ENCODE peak calls at places on chromosomes 4 and X, in five cellular contexts. One of them, this sample, is unnamed. For H3K27me3, the result is how much of the 10 kb centered on the place peaks cover.

GRCh38 chr4:140256335-140256734 is 102.4 kb upstream of the MAML3 start:
- DNase-seq in neural progenitor cell: no peak
- DNase-seq in body of pancreas: no peak
- DNase-seq in right atrium auricular region: no peak
- DNase-seq in ovary: no peak
- DNase-seq in this sample: no peak

GRCh38 chr4:71338846-71339593 is at the start of gene SLC4A4:
- DNase-seq in neural progenitor cell: no peak
- DNase-seq in body of pancreas: no peak
- DNase-seq in right atrium auricular region: no peak
- DNase-seq in ovary: no peak
- DNase-seq in this sample: no peak

GRCh38 chr4:125042031-125042430 is 272.7 kb upstream of the FAT4 start:
- DNase-seq in neural progenitor cell: no peak
- DNase-seq in body of pancreas: no peak
- DNase-seq in right atrium auricular region: no peak
- DNase-seq in ovary: no peak
- DNase-seq in this sample: peak

GRCh38 chrX:147838465-147839131 is 73.1 kb upstream of the FMR1 start:
- DNase-seq in neural progenitor cell: peak
- DNase-seq in body of pancreas: no peak
- DNase-seq in right atrium auricular region: no peak
- DNase-seq in ovary: no peak
- DNase-seq in this sample: no peak

GRCh38 chr4:24683116-24683515 is 98.8 kb upstream of the DHX15 start:
- DNase-seq in neural progenitor cell: no peak
- DNase-seq in body of pancreas: no peak
- DNase-seq in right atrium auricular region: no peak
- DNase-seq in ovary: no peak
- DNase-seq in this sample: no peak

GRCh38 chr4:26354491-26354890 is 33.7 kb downstream of the RBPJ start:
- DNase-seq in neural progenitor cell: no peak
- DNase-seq in body of pancreas: no peak
- DNase-seq in right atrium auricular region: no peak
- DNase-seq in ovary: no peak
- DNase-seq in this sample: no peak

GRCh38 chr4:124178449-124179021 is 534.0 kb downstream of the ANKRD50 start:
- DNase-seq in neural progenitor cell: no peak
- DNase-seq in body of pancreas: no peak
- DNase-seq in right atrium auricular region: no peak
- DNase-seq in ovary: no peak
- DNase-seq in this sample: no peak

GRCh38 chr4:96315815-96316214 is 475.9 kb downstream of the PDHA2 start:
- DNase-seq in neural progenitor cell: peak
- DNase-seq in body of pancreas: no peak
- DNase-seq in right atrium auricular region: no peak
- DNase-seq in ovary: no peak
- DNase-seq in this sample: no peak

GRCh38 chrX:1754077-1754476 is 139.2 kb downstream of the ASMT start:
- DNase-seq in neural progenitor cell: no peak
- DNase-seq in body of pancreas: no peak
- DNase-seq in right atrium auricular region: no peak
- DNase-seq in ovary: no peak
- DNase-seq in this sample: no peak

GRCh38 chr4:54384563-54384962 is 155.5 kb downstream of the PDGFRA start:
- DNase-seq in neural progenitor cell: peak
- DNase-seq in body of pancreas: peak
- DNase-seq in right atrium auricular region: no peak
- DNase-seq in ovary: peak
- DNase-seq in this sample: peak

GRCh38 chr4:56821394-56822263 is at the start of gene SPINK2:
- DNase-seq in neural progenitor cell: peak
- DNase-seq in body of pancreas: peak
- DNase-seq in right atrium auricular region: no peak
- DNase-seq in ovary: no peak
- DNase-seq in this sample: peak

GRCh38 chr4:154164931-154165839 is 326.4 kb downstream of the DCHS2 start:
- DNase-seq in neural progenitor cell: no peak
- DNase-seq in body of pancreas: no peak
- DNase-seq in right atrium auricular region: peak
- DNase-seq in ovary: no peak
- DNase-seq in this sample: no peak

GRCh38 chr4:180057198-180057821 is 2185.9 kb upstream of the TENM3 start:
- DNase-seq in neural progenitor cell: peak
- DNase-seq in body of pancreas: no peak
- DNase-seq in right atrium auricular region: no peak
- DNase-seq in ovary: no peak
- DNase-seq in this sample: peak

GRCh38 chrX:87167841-87168240 is 349.8 kb upstream of the KLHL4 start:
- DNase-seq in neural progenitor cell: no peak
- DNase-seq in body of pancreas: no peak
- DNase-seq in right atrium auricular region: no peak
- DNase-seq in ovary: no peak
- DNase-seq in this sample: no peak

GRCh38 chr4:139921551-139922184 is 232.3 kb downstream of the MAML3 start:
- DNase-seq in neural progenitor cell: peak
- DNase-seq in body of pancreas: peak
- DNase-seq in right atrium auricular region: no peak
- DNase-seq in ovary: no peak
- DNase-seq in this sample: peak

DNA sequence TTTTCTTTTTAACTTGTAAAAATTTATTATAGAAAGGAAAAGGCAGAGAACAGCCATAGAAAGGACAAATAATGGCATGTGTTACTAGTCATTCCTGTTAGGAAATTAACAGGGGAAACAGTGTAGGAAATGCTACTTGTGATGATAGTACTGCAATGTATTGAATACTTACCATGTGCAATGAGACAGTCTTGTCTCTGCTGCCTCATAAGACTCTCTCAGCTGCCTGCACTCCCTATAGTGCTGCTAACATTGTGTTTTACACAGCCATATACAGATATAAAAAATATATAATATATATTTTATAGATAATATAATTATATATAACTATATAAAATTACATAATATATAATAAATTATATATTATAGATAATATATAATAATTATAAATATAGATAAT is 62.2 kb upstream of the SHOX start:
- DNase-seq in neural progenitor cell: no peak
- DNase-seq in body of pancreas: no peak
- DNase-seq in right atrium auricular region: no peak
- DNase-seq in ovary: no peak
- DNase-seq in this sample: no peak
- TF ChIP-seq CTCF in neural progenitor cell: no peak
- TF ChIP-seq CTCF in body of pancreas: no peak
- TF ChIP-seq CTCF in right atrium auricular region: no peak
- TF ChIP-seq CTCF in ovary: no peak
- TF ChIP-seq CTCF in this sample: no peak

GRCh38 chr4:5955201-5955821 is 62.4 kb upstream of the CRMP1 start:
- DNase-seq in neural progenitor cell: peak
- DNase-seq in body of pancreas: peak
- DNase-seq in right atrium auricular region: no peak
- DNase-seq in ovary: no peak
- DNase-seq in this sample: peak
- H3K27me3 ChIP-seq in neural progenitor cell: under half
- H3K27me3 ChIP-seq in body of pancreas: under half
- H3K27me3 ChIP-seq in right atrium auricular region: under half
- H3K27me3 ChIP-seq in ovary: under half
- H3K27me3 ChIP-seq in this sample: under half

GRCh38 chrX:150049647-150050046 is 111.4 kb upstream of the EOLA2 start:
- DNase-seq in neural progenitor cell: no peak
- DNase-seq in body of pancreas: no peak
- DNase-seq in right atrium auricular region: no peak
- DNase-seq in ovary: no peak
- DNase-seq in this sample: no peak

GRCh38 chrX:150052226-150052625 is 113.9 kb upstream of the EOLA2 start:
- DNase-seq in neural progenitor cell: no peak
- DNase-seq in body of pancreas: no peak
- DNase-seq in right atrium auricular region: no peak
- DNase-seq in ovary: no peak
- DNase-seq in this sample: no peak

GRCh38 chrX:150051096-150051495 is 112.8 kb upstream of the EOLA2 start:
- DNase-seq in neural progenitor cell: no peak
- DNase-seq in body of pancreas: no peak
- DNase-seq in right atrium auricular region: no peak
- DNase-seq in ovary: no peak
- DNase-seq in this sample: no peak

GRCh38 chrX:150047818-150048217 is 109.5 kb upstream of the EOLA2 start:
- DNase-seq in neural progenitor cell: no peak
- DNase-seq in body of pancreas: no peak
- DNase-seq in right atrium auricular region: no peak
- DNase-seq in ovary: no peak
- DNase-seq in this sample: no peak

DNA sequence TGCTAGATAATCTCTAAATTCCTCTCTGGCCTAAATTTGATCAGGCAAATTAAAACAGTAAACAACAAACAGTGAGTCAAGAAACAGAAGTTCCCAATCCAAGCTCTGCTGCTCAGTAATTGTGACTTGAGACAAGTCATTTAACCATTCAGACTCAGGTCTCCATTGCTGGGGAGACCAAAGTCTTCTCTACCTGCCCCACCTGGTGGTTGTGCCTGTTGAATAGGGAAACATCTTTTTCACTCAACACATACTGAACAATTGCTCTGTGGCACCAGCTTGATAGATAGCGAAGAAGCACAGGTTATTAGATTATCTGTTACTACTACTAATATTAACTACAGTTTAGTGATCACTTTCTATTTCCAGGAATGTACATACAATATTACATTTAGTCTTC is 112.1 kb upstream of the EOLA2 start:
- DNase-seq in neural progenitor cell: no peak
- DNase-seq in body of pancreas: no peak
- DNase-seq in right atrium auricular region: no peak
- DNase-seq in ovary: no peak
- DNase-seq in this sample: peak
- TF ChIP-seq CTCF in neural progenitor cell: no peak
- TF ChIP-seq CTCF in body of pancreas: no peak
- TF ChIP-seq CTCF in right atrium auricular region: no peak
- TF ChIP-seq CTCF in ovary: no peak
- TF ChIP-seq CTCF in this sample: no peak

DNA sequence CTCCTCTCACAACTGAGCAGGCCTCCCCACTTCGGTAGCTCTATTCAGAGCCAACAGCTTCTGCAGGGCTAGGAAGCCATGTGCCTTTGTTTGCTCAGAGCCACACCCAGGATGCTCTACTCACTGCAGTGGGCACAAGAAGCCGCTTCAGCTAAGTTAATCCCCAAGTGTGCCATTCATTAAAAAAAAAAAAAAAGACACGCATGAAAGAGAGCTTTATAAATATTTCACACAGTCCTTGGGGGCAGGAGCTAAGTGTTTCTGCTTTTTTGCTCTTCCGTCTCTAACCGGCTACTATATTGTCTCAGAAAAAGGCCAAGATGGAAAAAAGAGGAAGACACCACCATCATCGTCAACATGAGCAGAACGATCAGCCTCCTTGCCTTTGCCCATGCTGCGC is 8.1 kb downstream of the CRMP1 start:
- DNase-seq in neural progenitor cell: no peak
- DNase-seq in body of pancreas: no peak
- DNase-seq in right atrium auricular region: no peak
- DNase-seq in ovary: no peak
- DNase-seq in this sample: no peak
- H3K27me3 ChIP-seq in neural progenitor cell: under half
- H3K27me3 ChIP-seq in body of pancreas: under half
- H3K27me3 ChIP-seq in right atrium auricular region: under half
- H3K27me3 ChIP-seq in ovary: under half
- H3K27me3 ChIP-seq in this sample: under half

DNA sequence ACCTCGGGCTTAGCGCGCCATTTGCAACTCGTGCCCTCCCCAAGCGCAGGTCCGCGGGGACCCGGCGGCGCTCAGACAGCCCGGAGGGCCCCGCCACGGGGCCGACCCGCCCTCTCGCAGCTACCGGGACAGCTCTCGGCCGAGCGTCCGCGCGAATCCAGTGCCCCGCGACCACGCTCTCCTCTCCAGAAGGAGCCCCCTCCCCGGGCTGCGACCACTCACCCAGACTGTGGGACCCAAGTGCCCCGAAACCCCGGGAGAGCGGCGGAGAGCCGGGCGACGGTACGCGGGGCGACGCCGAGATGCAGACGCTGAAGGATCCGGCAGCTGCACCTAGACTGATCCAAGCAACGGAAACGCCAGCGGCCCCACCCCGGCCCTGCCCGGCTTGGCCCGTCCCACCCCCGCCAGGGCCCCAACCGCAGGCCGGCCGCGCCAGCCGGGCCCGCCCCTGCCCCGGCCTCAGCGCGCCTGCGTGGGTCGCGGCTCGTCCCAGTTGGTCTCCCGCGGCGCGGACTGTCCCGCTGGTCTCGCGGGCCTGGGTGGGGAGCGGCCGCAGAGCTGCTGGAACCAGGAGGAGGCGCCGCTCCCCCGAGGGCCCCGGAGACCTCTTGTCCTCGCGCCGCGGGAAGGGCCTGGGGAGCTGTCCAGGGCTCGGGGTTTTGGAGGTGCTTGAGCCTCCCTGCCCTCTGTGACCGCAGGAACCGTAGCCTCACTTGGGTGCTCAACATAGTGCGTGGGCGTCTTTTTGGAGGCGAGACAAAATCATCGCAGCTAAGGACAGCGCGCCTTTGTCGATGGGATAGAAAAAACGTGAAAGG is at the start of gene ANXA5:
- DNase-seq in neural progenitor cell: peak
- DNase-seq in body of pancreas: peak
- DNase-seq in right atrium auricular region: peak
- DNase-seq in ovary: peak
- DNase-seq in this sample: peak
- TF ChIP-seq CTCF in neural progenitor cell: peak
- TF ChIP-seq CTCF in body of pancreas: peak
- TF ChIP-seq CTCF in right atrium auricular region: peak
- TF ChIP-seq CTCF in ovary: no peak
- TF ChIP-seq CTCF in this sample: peak

GRCh38 chr4:3472411-3473141 is 9.5 kb downstream of the DOK7 start:
- DNase-seq in neural progenitor cell: peak
- DNase-seq in body of pancreas: peak
- DNase-seq in right atrium auricular region: no peak
- DNase-seq in ovary: no peak
- DNase-seq in this sample: peak
- H3K27me3 ChIP-seq in neural progenitor cell: half or more
- H3K27me3 ChIP-seq in body of pancreas: under half
- H3K27me3 ChIP-seq in right atrium auricular region: under half
- H3K27me3 ChIP-seq in ovary: under half
- H3K27me3 ChIP-seq in this sample: under half

DNA sequence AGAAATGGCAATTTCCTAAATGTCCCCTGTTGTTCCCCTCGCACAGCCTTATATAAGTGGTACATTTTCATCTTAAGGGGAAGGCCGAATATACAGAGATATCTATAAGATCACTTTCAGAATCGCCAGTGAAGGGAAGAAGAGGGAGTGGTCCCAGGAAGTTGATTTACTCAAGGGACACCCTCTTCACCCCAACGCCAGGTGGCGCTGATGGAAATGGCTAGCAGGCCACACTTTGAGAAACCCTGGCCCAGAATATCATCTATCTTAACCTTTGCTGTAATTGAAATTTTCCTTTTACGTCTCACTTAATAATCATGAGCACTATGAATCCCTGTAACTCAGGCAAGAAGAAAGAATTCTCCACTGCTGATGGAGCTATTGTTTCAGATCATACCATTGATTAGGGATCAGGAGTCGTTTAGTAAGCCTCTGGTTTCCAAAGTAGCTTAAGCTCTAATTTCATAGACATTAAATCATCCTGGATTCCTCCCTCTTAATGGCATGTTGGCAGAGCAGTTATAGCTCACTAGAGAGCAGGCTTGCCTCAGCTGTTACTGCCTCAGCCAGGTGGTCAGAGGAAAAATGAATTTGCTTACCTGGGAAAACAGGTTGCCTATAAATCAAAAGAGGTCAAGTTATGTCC is 941.3 kb upstream of the TENM3 start:
- DNase-seq in neural progenitor cell: peak
- DNase-seq in body of pancreas: peak
- DNase-seq in right atrium auricular region: no peak
- DNase-seq in ovary: no peak
- DNase-seq in this sample: peak
- TF ChIP-seq CTCF in neural progenitor cell: peak
- TF ChIP-seq CTCF in body of pancreas: peak
- TF ChIP-seq CTCF in right atrium auricular region: peak
- TF ChIP-seq CTCF in ovary: no peak
- TF ChIP-seq CTCF in this sample: peak